ENCODE peak calls at places on chromosome 15, in five cellular contexts. One of them, this sample, is unnamed.

GRCh38 chr15:23420806-23421575 is 26.1 kb downstream of the GOLGA6L2 start:
- DNase-seq in psoas muscle: no peak
- DNase-seq in GM12864: peak
- DNase-seq in progenitor cell of endocrine pancreas: no peak
- DNase-seq in A549: no peak
- DNase-seq in this sample: no peak

GRCh38 chr15:49238342-49238741 is 68.3 kb downstream of the GALK2 start:
- DNase-seq in psoas muscle: no peak
- DNase-seq in GM12864: no peak
- DNase-seq in progenitor cell of endocrine pancreas: no peak
- DNase-seq in A549: no peak
- DNase-seq in this sample: no peak

GRCh38 chr15:25862469-25863066 is 559 bp downstream of the ATP10A start:
- DNase-seq in psoas muscle: no peak
- DNase-seq in GM12864: no peak
- DNase-seq in progenitor cell of endocrine pancreas: no peak
- DNase-seq in A549: peak
- DNase-seq in this sample: no peak

GRCh38 chr15:67146875-67147381 is 81.5 kb downstream of the SMAD3 start:
- DNase-seq in psoas muscle: peak
- DNase-seq in GM12864: no peak
- DNase-seq in progenitor cell of endocrine pancreas: no peak
- DNase-seq in A549: peak
- DNase-seq in this sample: no peak

GRCh38 chr15:68315495-68316007 is 38.0 kb downstream of the FEM1B start:
- DNase-seq in psoas muscle: no peak
- DNase-seq in GM12864: no peak
- DNase-seq in progenitor cell of endocrine pancreas: peak
- DNase-seq in A549: no peak
- DNase-seq in this sample: no peak

GRCh38 chr15:38724827-38725226 is 160.2 kb upstream of the RASGRP1 start:
- DNase-seq in psoas muscle: no peak
- DNase-seq in GM12864: no peak
- DNase-seq in progenitor cell of endocrine pancreas: no peak
- DNase-seq in A549: no peak
- DNase-seq in this sample: no peak

GRCh38 chr15:25178835-25179672 is 224.3 kb downstream of the SNRPN start:
- DNase-seq in psoas muscle: peak
- DNase-seq in GM12864: no peak
- DNase-seq in progenitor cell of endocrine pancreas: peak
- DNase-seq in A549: no peak
- DNase-seq in this sample: peak

GRCh38 chr15:65263313-65263712 is 23.4 kb downstream of the PARP16 start:
- DNase-seq in psoas muscle: no peak
- DNase-seq in GM12864: no peak
- DNase-seq in progenitor cell of endocrine pancreas: no peak
- DNase-seq in A549: no peak
- DNase-seq in this sample: no peak

GRCh38 chr15:83199288-83199687 is 8.3 kb downstream of the HDGFL3 start:
- DNase-seq in psoas muscle: no peak
- DNase-seq in GM12864: no peak
- DNase-seq in progenitor cell of endocrine pancreas: no peak
- DNase-seq in A549: no peak
- DNase-seq in this sample: no peak

GRCh38 chr15:58190419-58190818 is 52.2 kb downstream of the AQP9 start:
- DNase-seq in psoas muscle: no peak
- DNase-seq in GM12864: no peak
- DNase-seq in progenitor cell of endocrine pancreas: no peak
- DNase-seq in A549: peak
- DNase-seq in this sample: no peak

GRCh38 chr15:71228403-71228802 is 113.1 kb downstream of the THSD4 start:
- DNase-seq in psoas muscle: no peak
- DNase-seq in GM12864: no peak
- DNase-seq in progenitor cell of endocrine pancreas: no peak
- DNase-seq in A549: no peak
- DNase-seq in this sample: no peak

GRCh38 chr15:66702770-66703539 is 919 bp downstream of the SMAD6 start:
- DNase-seq in psoas muscle: peak
- DNase-seq in GM12864: no peak
- DNase-seq in progenitor cell of endocrine pancreas: peak
- DNase-seq in A549: no peak
- DNase-seq in this sample: peak

GRCh38 chr15:55789066-55789660 is 46.2 kb upstream of the PRTG start:
- DNase-seq in psoas muscle: no peak
- DNase-seq in GM12864: no peak
- DNase-seq in progenitor cell of endocrine pancreas: no peak
- DNase-seq in A549: peak
- DNase-seq in this sample: peak

GRCh38 chr15:101288905-101289513 is 6.0 kb downstream of the SNRPA1 start:
- DNase-seq in psoas muscle: no peak
- DNase-seq in GM12864: no peak
- DNase-seq in progenitor cell of endocrine pancreas: no peak
- DNase-seq in A549: peak
- DNase-seq in this sample: no peak

GRCh38 chr15:69074011-69074842 is 59.7 kb downstream of the NOX5 start:
- DNase-seq in psoas muscle: peak
- DNase-seq in GM12864: no peak
- DNase-seq in progenitor cell of endocrine pancreas: peak
- DNase-seq in A549: peak
- DNase-seq in this sample: peak

GRCh38 chr15:28099555-28100140 is 533 bp upstream of the OCA2 start:
- DNase-seq in psoas muscle: no peak
- DNase-seq in GM12864: no peak
- DNase-seq in progenitor cell of endocrine pancreas: no peak
- DNase-seq in A549: no peak
- DNase-seq in this sample: no peak

GRCh38 chr15:28103402-28103801 is 4.3 kb upstream of the OCA2 start:
- DNase-seq in psoas muscle: no peak
- DNase-seq in GM12864: no peak
- DNase-seq in progenitor cell of endocrine pancreas: no peak
- DNase-seq in A549: no peak
- DNase-seq in this sample: no peak

GRCh38 chr15:28101983-28102441 is 2.9 kb upstream of the OCA2 start:
- DNase-seq in psoas muscle: no peak
- DNase-seq in GM12864: no peak
- DNase-seq in progenitor cell of endocrine pancreas: no peak
- DNase-seq in A549: no peak
- DNase-seq in this sample: no peak

GRCh38 chr15:28100516-28101195 is 1.5 kb upstream of the OCA2 start:
- DNase-seq in psoas muscle: no peak
- DNase-seq in GM12864: no peak
- DNase-seq in progenitor cell of endocrine pancreas: no peak
- DNase-seq in A549: no peak
- DNase-seq in this sample: no peak

GRCh38 chr15:28101201-28101600 is 2.1 kb upstream of the OCA2 start:
- DNase-seq in psoas muscle: no peak
- DNase-seq in GM12864: no peak
- DNase-seq in progenitor cell of endocrine pancreas: no peak
- DNase-seq in A549: no peak
- DNase-seq in this sample: no peak
- TF ChIP-seq CTCF in psoas muscle: no peak
- TF ChIP-seq CTCF in GM12864: no peak
- TF ChIP-seq CTCF in progenitor cell of endocrine pancreas: no peak
- TF ChIP-seq CTCF in A549: no peak
- TF ChIP-seq CTCF in this sample: no peak

GRCh38 chr15:88655780-88656488 is 17.1 kb downstream of the ISG20 start:
- DNase-seq in psoas muscle: no peak
- DNase-seq in GM12864: no peak
- DNase-seq in progenitor cell of endocrine pancreas: no peak
- DNase-seq in A549: no peak
- DNase-seq in this sample: no peak
- TF ChIP-seq CTCF in psoas muscle: no peak
- TF ChIP-seq CTCF in GM12864: peak
- TF ChIP-seq CTCF in progenitor cell of endocrine pancreas: no peak
- TF ChIP-seq CTCF in A549: no peak
- TF ChIP-seq CTCF in this sample: no peak

GRCh38 chr15:77659350-77660321 is 26.9 kb upstream of the LINGO1 start:
- DNase-seq in psoas muscle: peak
- DNase-seq in GM12864: no peak
- DNase-seq in progenitor cell of endocrine pancreas: peak
- DNase-seq in A549: peak
- DNase-seq in this sample: peak
- TF ChIP-seq CTCF in psoas muscle: peak
- TF ChIP-seq CTCF in GM12864: peak
- TF ChIP-seq CTCF in progenitor cell of endocrine pancreas: peak
- TF ChIP-seq CTCF in A549: peak
- TF ChIP-seq CTCF in this sample: peak

GRCh38 chr15:36465304-36465703 is 114.1 kb upstream of the CDIN1 start:
- DNase-seq in psoas muscle: no peak
- DNase-seq in GM12864: no peak
- DNase-seq in progenitor cell of endocrine pancreas: no peak
- DNase-seq in A549: no peak
- DNase-seq in this sample: no peak

GRCh38 chr15:36469567-36469966 is 109.9 kb upstream of the CDIN1 start:
- DNase-seq in psoas muscle: no peak
- DNase-seq in GM12864: no peak
- DNase-seq in progenitor cell of endocrine pancreas: no peak
- DNase-seq in A549: no peak
- DNase-seq in this sample: no peak

GRCh38 chr15:36472672-36473071 is 106.8 kb upstream of the CDIN1 start:
- DNase-seq in psoas muscle: no peak
- DNase-seq in GM12864: no peak
- DNase-seq in progenitor cell of endocrine pancreas: no peak
- DNase-seq in A549: no peak
- DNase-seq in this sample: no peak

GRCh38 chr15:36468746-36469145 is 110.7 kb upstream of the CDIN1 start:
- DNase-seq in psoas muscle: no peak
- DNase-seq in GM12864: no peak
- DNase-seq in progenitor cell of endocrine pancreas: no peak
- DNase-seq in A549: no peak
- DNase-seq in this sample: no peak
- TF ChIP-seq CTCF in psoas muscle: no peak
- TF ChIP-seq CTCF in GM12864: no peak
- TF ChIP-seq CTCF in progenitor cell of endocrine pancreas: no peak
- TF ChIP-seq CTCF in A549: no peak
- TF ChIP-seq CTCF in this sample: no peak

DNA sequence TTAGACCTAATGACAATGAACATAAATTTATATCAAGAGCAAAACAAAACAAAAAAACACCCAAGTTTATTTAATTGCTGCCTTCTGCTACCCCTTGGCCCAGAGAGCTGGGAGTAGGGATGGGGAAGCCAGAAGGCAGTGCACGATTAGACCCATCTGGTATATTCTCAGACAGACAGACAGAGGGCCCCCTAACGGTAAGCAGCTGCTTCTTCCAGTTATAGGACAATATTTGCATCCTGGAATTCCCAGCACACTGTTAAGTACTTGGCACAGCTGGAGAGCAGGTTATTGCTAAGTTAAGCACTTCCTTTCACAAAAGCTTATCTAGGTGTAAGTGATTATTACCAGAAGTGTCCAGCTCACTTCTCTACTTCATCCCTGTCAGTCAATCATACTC is 39.3 kb downstream of the C2CD4B start:
- DNase-seq in psoas muscle: no peak
- DNase-seq in GM12864: no peak
- DNase-seq in progenitor cell of endocrine pancreas: no peak
- DNase-seq in A549: peak
- DNase-seq in this sample: no peak
- TF ChIP-seq CTCF in psoas muscle: peak
- TF ChIP-seq CTCF in GM12864: peak
- TF ChIP-seq CTCF in progenitor cell of endocrine pancreas: peak
- TF ChIP-seq CTCF in A549: peak
- TF ChIP-seq CTCF in this sample: no peak

DNA sequence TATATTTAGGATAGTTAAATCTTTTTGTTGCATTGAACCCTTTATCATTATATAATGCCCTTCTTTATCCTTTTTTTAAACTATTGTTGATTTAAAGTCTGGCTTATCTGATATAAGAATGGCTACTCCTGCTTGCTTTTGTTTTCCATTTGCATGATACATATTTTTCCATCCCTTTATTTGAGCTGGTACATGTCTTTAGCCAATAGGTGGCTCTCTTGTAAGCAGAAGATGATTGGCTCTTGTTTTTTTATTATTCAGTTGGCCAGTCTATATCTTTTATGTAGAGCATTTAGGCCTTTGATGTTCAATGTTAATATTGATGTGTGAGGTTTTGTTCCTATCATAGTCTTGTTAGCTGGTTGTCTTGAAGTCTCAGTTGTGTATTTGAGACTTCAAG is 99.5 kb upstream of the MCTP2 start:
- DNase-seq in psoas muscle: no peak
- DNase-seq in GM12864: no peak
- DNase-seq in progenitor cell of endocrine pancreas: no peak
- DNase-seq in A549: no peak
- DNase-seq in this sample: no peak
- TF ChIP-seq CTCF in psoas muscle: no peak
- TF ChIP-seq CTCF in GM12864: no peak
- TF ChIP-seq CTCF in progenitor cell of endocrine pancreas: no peak
- TF ChIP-seq CTCF in A549: no peak
- TF ChIP-seq CTCF in this sample: no peak

DNA sequence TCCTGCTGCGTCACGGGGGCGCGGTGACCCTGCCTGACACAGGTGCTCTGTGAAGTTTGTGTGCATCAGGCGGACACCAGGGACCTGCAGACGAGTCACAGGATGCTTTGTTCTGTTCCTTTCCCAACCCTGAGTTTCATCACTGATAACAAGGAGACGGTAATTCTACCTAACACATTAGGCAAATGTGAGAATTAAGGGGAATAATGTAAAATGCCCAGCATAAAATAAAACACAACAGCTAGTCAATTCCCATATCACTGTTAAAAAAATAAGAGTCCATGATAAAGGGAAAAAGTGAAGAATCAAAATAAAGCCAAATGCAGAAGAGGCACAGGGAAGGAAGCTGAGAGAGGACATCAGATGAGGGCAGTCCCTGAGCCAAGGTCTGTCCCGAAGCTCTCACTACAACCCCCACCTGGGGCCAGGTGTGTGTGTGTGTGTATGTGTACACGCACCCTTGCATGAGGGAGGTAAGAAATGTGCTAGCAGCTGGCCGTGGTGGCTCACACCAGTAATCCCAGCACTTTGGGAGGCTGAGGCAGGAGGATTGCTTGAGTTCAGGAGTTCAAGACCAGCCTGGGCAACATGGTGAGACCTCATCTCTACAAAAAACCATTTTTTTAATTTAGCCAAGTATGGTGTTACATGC is 27.5 kb downstream of the PLA2G4D start:
- DNase-seq in psoas muscle: no peak
- DNase-seq in GM12864: no peak
- DNase-seq in progenitor cell of endocrine pancreas: no peak
- DNase-seq in A549: no peak
- DNase-seq in this sample: no peak
- TF ChIP-seq CTCF in psoas muscle: peak
- TF ChIP-seq CTCF in GM12864: no peak
- TF ChIP-seq CTCF in progenitor cell of endocrine pancreas: no peak
- TF ChIP-seq CTCF in A549: no peak
- TF ChIP-seq CTCF in this sample: no peak